ENCODE peak calls at places on chromosomes 1 and 21, in six cellular contexts. F is BJ, Q is AG09309, G is tibial artery, S is GM23338, N is fibroblast of mammary gland. E is an unnamed sample.

GRCh38 chr1:76279387-76279748 is 204.8 kb downstream of the ST6GALNAC3 start:
- DNase-seq in F (no peak), Q (no peak), N (no peak), G (no peak), S (no peak), E (no peak)

GRCh38 chr1:216604771-216605170 is 118.5 kb downstream of the ESRRG start:
- DNase-seq in N (no peak), G (no peak), S (no peak), F (no peak), Q (no peak), E (no peak)

GRCh38 chr1:47181955-47182680 is 7.7 kb downstream of the PDZK1IP1 start:
- DNase-seq in F (no peak), S (no peak), Q (no peak), G (no peak), N (peak; percentile 71), E (peak; percentile 67)

GRCh38 chr1:227343727-227344551 is 25.6 kb upstream of the CDC42BPA start:
- DNase-seq in Q (peak; percentile 93), F (peak; percentile 91), N (peak; percentile 95), G (no peak), S (no peak), E (peak; percentile 95)

GRCh38 chr21:33265664-33266049 is 510 bp upstream of the IL10RB start:
- DNase-seq in Q (no peak), F (no peak), S (peak; percentile 65), N (peak; percentile 35), G (peak; percentile 77), E (no peak)

GRCh38 chr1:97004054-97004453 is 282.5 kb downstream of the PTBP2 start:
- DNase-seq in Q (no peak), F (no peak), G (no peak), N (no peak), S (no peak), E (peak; percentile 26)

GRCh38 chr1:39576016-39576657 is 453 bp downstream of the PABPC4 start:
- DNase-seq in N (no peak), S (peak; percentile 39), G (no peak), Q (no peak), F (no peak), E (no peak)

GRCh38 chr1:82755671-82756070 is 954.9 kb downstream of the ADGRL2 start:
- DNase-seq in S (no peak), Q (no peak), G (no peak), N (no peak), F (no peak), E (no peak)

GRCh38 chr1:18599096-18599495 is 31.6 kb upstream of the PAX7 start:
- DNase-seq in N (no peak), G (no peak), Q (no peak), F (no peak), S (peak; percentile 27), E (no peak)

GRCh38 chr1:80153762-80154555 is 1147.4 kb upstream of the ADGRL4 start:
- DNase-seq in F (no peak), S (peak; percentile 41), N (peak; percentile 0), Q (no peak), G (no peak), E (no peak)

GRCh38 chr1:99763956-99764355 is 2.5 kb downstream of the FRRS1 start:
- DNase-seq in Q (no peak), N (no peak), S (no peak), G (no peak), F (no peak), E (peak; percentile 16)

GRCh38 chr1:162950187-162950586 is 89.2 kb upstream of the CCDC190 start:
- DNase-seq in Q (no peak), F (no peak), S (no peak), G (no peak), N (no peak), E (no peak)

GRCh38 chr1:91555074-91555730 is 54.6 kb downstream of the CDC7 start:
- DNase-seq in N (peak; percentile 45), F (no peak), S (peak; percentile 57), G (no peak), Q (no peak), E (peak; percentile 49)

GRCh38 chr1:48109390-48110009 is 112.3 kb upstream of the TRABD2B start:
- DNase-seq in N (peak; percentile 73), S (peak; percentile 82), G (no peak), Q (peak; percentile 34), F (peak; percentile 3), E (peak; percentile 76)

GRCh38 chr1:224666911-224667310 is 50.8 kb downstream of the CNIH3 start:
- DNase-seq in Q (no peak), S (no peak), F (no peak), N (peak; percentile 24), G (no peak), E (no peak)

GRCh38 chr1:150235436-150235851 is 468 bp downstream of the ANP32E start:
- DNase-seq in F (no peak), G (peak; percentile 64), N (peak; percentile 20), S (no peak), Q (no peak), E (no peak)

GRCh38 chr1:186985889-186986491 is 157.2 kb downstream of the PLA2G4A start:
- DNase-seq in S (peak; percentile 81), Q (peak; percentile 32), F (no peak), N (peak; percentile 74), G (no peak), E (peak; percentile 85)

GRCh38 chr1:216785211-216785610 is 62.0 kb upstream of the ESRRG start:
- DNase-seq in N (no peak), Q (no peak), F (no peak), G (no peak), S (no peak), E (no peak)

GRCh38 chr1:183274836-183275235 is 88.8 kb downstream of the LAMC2 start:
- DNase-seq in S (no peak), Q (no peak), F (no peak), N (no peak), G (no peak), E (no peak)

GRCh38 chr1:76038306-76039004 is 36.1 kb upstream of the ST6GALNAC3 start:
- DNase-seq in Q (no peak), G (no peak), S (peak; percentile 31), F (no peak), N (no peak), E (peak; percentile 31)

GRCh38 chr1:37257646-37258045 is 216.7 kb upstream of the ZC3H12A start:
- DNase-seq in Q (no peak), F (no peak), G (no peak), S (no peak), N (no peak), E (no peak)

GRCh38 chr1:60886793-60887331 is 195.5 kb upstream of the NFIA start:
- DNase-seq in F (no peak), Q (no peak), S (peak; percentile 76), G (no peak), N (no peak), E (no peak)

GRCh38 chr1:235831148-235831547 is 35.6 kb downstream of the LYST start:
- DNase-seq in G (no peak), F (no peak), Q (no peak), N (peak; percentile 79), S (no peak), E (peak; percentile 34)

GRCh38 chr1:168216171-168216570 is 9.6 kb upstream of the SFT2D2 start:
- DNase-seq in F (no peak), Q (no peak), G (no peak), N (no peak), S (no peak), E (no peak)

GRCh38 chr1:168206111-168206510 is 19.7 kb upstream of the SFT2D2 start:
- DNase-seq in Q (no peak), F (no peak), S (no peak), N (peak; percentile 54), G (no peak), E (no peak)

GRCh38 chr1:168213349-168213748 is 12.5 kb upstream of the SFT2D2 start:
- DNase-seq in Q (no peak), S (no peak), F (no peak), G (no peak), N (no peak), E (no peak)

GRCh38 chr1:168210312-168210711 is 15.5 kb upstream of the SFT2D2 start:
- DNase-seq in N (no peak), G (no peak), F (no peak), Q (no peak), S (no peak), E (no peak)
- H3K4me3 ChIP-seq in N (no peak overlapping the region), G (no peak overlapping the region), F (no peak overlapping the region), Q (no peak overlapping the region), S (no peak overlapping the region), E (no peak overlapping the region)

GRCh38 chr21:45484318-45484717 is 57.9 kb downstream of the SLC19A1 start:
- DNase-seq in N (no peak), S (no peak), Q (no peak), G (no peak), F (no peak), E (no peak)

GRCh38 chr21:45481566-45481965 is 60.7 kb downstream of the SLC19A1 start:
- DNase-seq in Q (no peak), F (no peak), G (no peak), S (no peak), N (no peak), E (no peak)

GRCh38 chr21:45480701-45481500 is 61.3 kb downstream of the SLC19A1 start:
- DNase-seq in Q (no peak), G (no peak), F (no peak), S (no peak), N (no peak), E (no peak)

GRCh38 chr21:45481977-45482898 is 60.0 kb downstream of the SLC19A1 start:
- DNase-seq in F (no peak), G (no peak), S (no peak), N (no peak), Q (no peak), E (no peak)

DNA sequence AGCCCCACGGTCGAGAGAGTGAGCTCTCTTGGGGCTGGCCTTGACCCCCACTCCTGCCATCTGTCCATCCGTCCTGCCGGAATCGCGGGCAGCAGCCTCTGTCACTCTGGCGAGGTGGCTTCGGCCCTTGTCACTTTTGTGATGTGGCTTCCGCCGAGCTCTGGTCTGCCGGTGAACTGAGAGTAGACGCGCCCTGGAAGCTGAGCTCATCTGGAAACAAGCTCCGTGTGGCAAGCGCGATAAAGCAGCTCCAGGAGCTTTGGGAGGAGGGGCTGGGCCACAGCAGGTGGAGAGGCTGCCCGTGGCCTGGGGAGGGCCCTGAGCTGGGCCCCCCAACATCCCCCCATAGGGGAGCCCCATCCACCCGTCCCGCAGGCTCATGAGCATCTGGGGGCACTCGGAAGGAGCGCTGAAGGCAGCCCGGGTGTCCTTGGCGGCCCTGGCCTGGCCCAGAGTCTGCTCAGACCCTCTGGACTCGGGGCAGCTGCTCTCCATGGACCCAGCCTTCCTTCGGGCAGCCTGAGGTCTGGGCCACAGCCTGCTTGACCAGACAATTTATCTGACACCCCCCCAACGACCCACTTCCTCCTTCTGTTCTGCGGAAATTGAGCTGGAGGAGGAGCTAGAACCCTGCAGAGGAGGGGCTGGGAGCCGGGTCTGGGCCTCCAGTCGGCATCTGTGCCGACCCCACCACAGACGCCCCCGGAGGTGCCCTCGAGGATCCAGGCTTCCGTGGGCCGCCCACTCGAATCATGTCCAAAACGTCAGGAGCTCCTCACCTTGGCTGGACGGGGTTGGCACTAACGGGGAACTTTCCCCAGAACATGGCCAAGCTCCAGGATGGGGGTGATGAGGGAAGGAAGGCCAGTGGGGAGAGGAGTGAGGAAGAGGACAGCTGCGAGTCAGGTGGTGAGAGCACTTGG is 59.1 kb downstream of the SLC19A1 start:
- DNase-seq in N (no peak), G (no peak), S (no peak), F (no peak), Q (no peak), E (no peak)
- TF ChIP-seq CTCF in N (no peak), G (no peak), S (no peak), F (no peak), Q (no peak), E (no peak)

GRCh38 chr1:45327644-45328515 is 1.2 kb downstream of the HPDL start:
- DNase-seq in F (no peak), S (peak; percentile 46), N (no peak), Q (no peak), G (no peak), E (no peak)
- H3K4me3 ChIP-seq in F (no peak overlapping the region), S (peak overlapping the region; percentile 71), N (no peak overlapping the region), Q (no peak overlapping the region), G (no peak overlapping the region), E (no peak overlapping the region)

GRCh38 chr21:38944903-38945302 is 139.2 kb downstream of the ETS2 start:
- DNase-seq in G (no peak), Q (no peak), S (peak; percentile 56), N (no peak), F (no peak), E (no peak)
- TF ChIP-seq CTCF in G (no peak), Q (no peak), S (peak; percentile 39), N (no peak), F (no peak), E (no peak)

E was measured in fibroblast of pulmonary artery.